ENCODE peak calls at places on chromosome 11, in six cellular contexts. M is activated CD4-positive, alpha-beta T cell treated with anti-CD3 and anti-CD28 coated beads for 24 hours; Q is nephron progenitor cell; X is NCI-H1930; A is stimulated activated CD4-positive, alpha-beta T cell treated with anti-CD3 and anti-CD28 coated beads, Interleukin-12 subunit alpha, Interleukin-12 subunit beta, amount 100 ng/mL, for 4 hours; J is choroid plexus epithelial cell. O is an unnamed sample.
A peak's percentile ranks its signal among the peaks of the same experiment; 100 is the strongest.

GRCh38 chr11:125593113-125593761 is 585 bp downstream of the STT3A start:
- DNase-seq in M (no peak), Q (no peak), X (no peak), A (no peak), J (peak; percentile 57), O (no peak)

GRCh38 chr11:126328001-126328390 is 24.1 kb downstream of the DCPS start:
- DNase-seq in M (no peak), Q (no peak), X (no peak), A (no peak), J (no peak), O (no peak)

GRCh38 chr11:72735495-72736027 is 16.6 kb downstream of the ARAP1 start:
- DNase-seq in M (no peak), Q (no peak), X (no peak), A (no peak), J (peak; percentile 51), O (no peak)

GRCh38 chr11:119316017-119316728 is 757 bp downstream of the MCAM start:
- DNase-seq in M (no peak), Q (no peak), X (no peak), A (no peak), J (no peak), O (no peak)

GRCh38 chr11:94776351-94777321 is 8.5 kb downstream of the AMOTL1 start:
- DNase-seq in M (no peak), Q (no peak), X (peak; percentile 70), A (no peak), J (peak; percentile 61), O (no peak)

GRCh38 chr11:33657757-33658156 is 42.9 kb downstream of the C11orf91 start:
- DNase-seq in M (no peak), Q (no peak), X (no peak), A (no peak), J (no peak), O (no peak)

GRCh38 chr11:12066056-12066798 is 44.2 kb upstream of the MICAL2 start:
- DNase-seq in M (no peak), Q (no peak), X (no peak), A (no peak), J (peak; percentile 79), O (no peak)

GRCh38 chr11:44728491-44728910 is 1.7 kb downstream of the TSPAN18 start:
- DNase-seq in M (no peak), Q (peak; percentile 46), X (no peak), A (no peak), J (no peak), O (no peak)

GRCh38 chr11:122668562-122669090 is 13.1 kb downstream of the UBASH3B start:
- DNase-seq in M (no peak), Q (no peak), X (no peak), A (no peak), J (no peak), O (no peak)

GRCh38 chr11:86039094-86039493 is 29.8 kb downstream of the PICALM start:
- DNase-seq in M (no peak), Q (no peak), X (no peak), A (no peak), J (no peak), O (no peak)

GRCh38 chr11:335779-336665 is 15.4 kb upstream of the IFITM3 start:
- DNase-seq in M (no peak), Q (no peak), X (no peak), A (no peak), J (peak; percentile 77), O (no peak)

GRCh38 chr11:70536051-70536877 is 137.9 kb downstream of the CTTN start:
- DNase-seq in M (no peak), Q (no peak), X (no peak), A (no peak), J (no peak), O (no peak)